ENCODE peak calls at places on chromosomes 3 and 15, in six cellular contexts. M, O, Y, V, X and R are unnamed samples.

GRCh38 chr15:40960926-40961325 is 7.7 kb downstream of the CHAC1 start:
- DNase-seq in M (no peak), O (peak; percentile 80), Y (peak; percentile 65), V (no peak), X (no peak), R (no peak)

GRCh38 chr15:88048759-88049158 is 207.8 kb downstream of the NTRK3 start:
- DNase-seq in M (no peak), O (no peak), Y (no peak), V (no peak), X (no peak), R (no peak)

GRCh38 chr3:131224886-131225550 is 156.6 kb upstream of the NUDT16 start:
- DNase-seq in M (no peak), O (no peak), Y (peak; percentile 5), V (no peak), X (no peak), R (no peak)

GRCh38 chr15:101332061-101332467 is 37.0 kb upstream of the SNRPA1 start:
- DNase-seq in M (peak; percentile 21), O (no peak), Y (no peak), V (no peak), X (no peak), R (no peak)

GRCh38 chr15:76336254-76337046 is at the start of gene ISL2:
- DNase-seq in M (peak; percentile 95), O (peak; percentile 87), Y (peak; percentile 92), V (no peak), X (peak; percentile 95), R (peak; percentile 75)

GRCh38 chr15:50686468-50687301 is at the start of gene TRPM7:
- DNase-seq in M (peak; percentile 92), O (peak; percentile 96), Y (peak; percentile 80), V (peak; percentile 86), X (peak; percentile 93), R (peak; percentile 76)

GRCh38 chr3:128422762-128423524 is 43.7 kb downstream of the DNAJB8 start:
- DNase-seq in M (peak; percentile 44), O (no peak), Y (no peak), V (no peak), X (no peak), R (no peak)

GRCh38 chr3:71195492-71195891 is 388.0 kb downstream of the FOXP1 start:
- DNase-seq in M (no peak), O (no peak), Y (peak; percentile 89), V (no peak), X (no peak), R (no peak)

GRCh38 chr15:58268746-58269145 is 130.6 kb downstream of the AQP9 start:
- DNase-seq in M (no peak), O (no peak), Y (no peak), V (no peak), X (no peak), R (no peak)

GRCh38 chr15:58271410-58271809 is 133.2 kb downstream of the AQP9 start:
- DNase-seq in M (no peak), O (no peak), Y (no peak), V (no peak), X (no peak), R (no peak)

GRCh38 chr15:58269455-58270414 is 131.6 kb downstream of the AQP9 start:
- DNase-seq in M (peak; percentile 76), O (no peak), Y (peak; percentile 72), V (no peak), X (peak; percentile 79), R (peak; percentile 11)

GRCh38 chr15:58264068-58264971 is 126.1 kb downstream of the AQP9 start:
- DNase-seq in M (no peak), O (no peak), Y (no peak), V (no peak), X (no peak), R (no peak)

DNA sequence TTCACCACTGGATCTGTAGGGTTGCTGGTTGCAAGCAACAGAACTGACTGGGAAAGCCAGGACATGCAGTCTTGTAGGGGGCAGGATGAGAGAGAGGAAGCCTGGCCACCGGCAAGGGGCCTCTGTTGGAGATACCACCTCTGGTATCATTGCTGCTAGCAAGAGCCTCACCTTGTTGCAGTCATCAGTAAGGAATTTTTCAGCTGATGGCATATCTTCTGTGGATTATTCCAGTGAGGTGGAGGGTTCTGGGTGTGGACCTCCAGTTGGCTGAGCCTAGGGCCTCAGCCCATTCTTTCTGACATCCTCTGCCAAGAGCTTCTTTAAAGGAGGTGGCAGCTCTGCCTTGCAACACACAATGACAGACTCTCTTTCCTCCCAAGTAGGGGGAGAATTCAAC is 128.8 kb downstream of the AQP9 start:
- DNase-seq in M (no peak), O (no peak), Y (peak; percentile 40), V (no peak), X (no peak), R (no peak)
- H3K27ac ChIP-seq in M (no peak overlapping the region), O (no peak overlapping the region), Y (no peak overlapping the region), V (no peak overlapping the region), X (no peak overlapping the region), R (no peak overlapping the region)

GRCh38 chr3:112350181-112350825 is 17.3 kb downstream of the CD200 start:
- DNase-seq in M (no peak), O (no peak), Y (no peak), V (no peak), X (no peak), R (no peak)

GRCh38 chr3:112352720-112353119 is 19.8 kb downstream of the CD200 start:
- DNase-seq in M (no peak), O (no peak), Y (no peak), V (no peak), X (no peak), R (no peak)

GRCh38 chr3:112353365-112353764 is 20.4 kb downstream of the CD200 start:
- DNase-seq in M (no peak), O (no peak), Y (no peak), V (no peak), X (no peak), R (no peak)

GRCh38 chr3:112351036-112351435 is 18.1 kb downstream of the CD200 start:
- DNase-seq in M (no peak), O (no peak), Y (no peak), V (no peak), X (no peak), R (no peak)

DNA sequence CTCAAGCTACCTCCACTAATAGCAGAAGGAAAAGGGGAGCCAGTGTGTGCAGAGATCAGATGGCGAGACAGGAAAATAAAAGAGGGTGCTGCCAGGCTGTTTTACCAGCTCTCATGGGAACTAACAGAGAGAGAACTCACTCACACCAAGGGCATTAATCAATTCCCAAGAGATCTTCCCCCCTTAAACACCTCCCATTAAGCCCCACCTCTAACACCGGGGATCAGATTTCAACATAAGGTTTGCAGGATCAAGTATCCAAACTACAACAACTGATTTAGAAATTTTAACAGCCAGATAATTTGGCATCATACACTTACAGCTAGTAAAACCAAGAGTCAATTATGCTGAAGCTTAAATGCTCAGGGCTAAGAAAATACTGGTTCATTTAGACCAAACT is 18.9 kb downstream of the CD200 start:
- DNase-seq in M (no peak), O (no peak), Y (no peak), V (no peak), X (peak; percentile 15), R (no peak)
- H3K27ac ChIP-seq in M (peak overlapping the region; percentile 48), O (no peak overlapping the region), Y (no peak overlapping the region), V (no peak overlapping the region), X (no peak overlapping the region), R (no peak overlapping the region)

DNA sequence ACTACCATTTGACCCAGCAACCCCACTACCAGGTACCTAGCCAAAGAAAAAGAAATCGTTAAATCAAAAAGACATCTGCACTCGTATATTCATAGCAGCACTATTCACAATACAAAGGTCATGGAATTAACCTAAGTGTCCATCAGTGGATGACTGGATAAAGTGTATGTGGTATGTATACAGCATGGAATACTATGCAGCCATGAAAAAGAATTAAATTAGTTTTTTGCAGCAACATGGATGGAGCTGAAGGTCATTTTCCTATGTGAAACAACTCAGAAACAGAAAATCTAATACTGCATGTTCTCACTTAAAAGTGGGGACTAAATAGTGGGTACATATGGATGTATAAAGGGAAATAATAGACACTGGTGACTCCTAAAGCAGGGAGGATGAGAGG is 175.2 kb downstream of the ZIC4 start:
- DNase-seq in M (no peak), O (no peak), Y (no peak), V (no peak), X (no peak), R (no peak)
- H3K27ac ChIP-seq in M (no peak overlapping the region), O (no peak overlapping the region), Y (no peak overlapping the region), V (no peak overlapping the region), X (no peak overlapping the region), R (no peak overlapping the region)

DNA sequence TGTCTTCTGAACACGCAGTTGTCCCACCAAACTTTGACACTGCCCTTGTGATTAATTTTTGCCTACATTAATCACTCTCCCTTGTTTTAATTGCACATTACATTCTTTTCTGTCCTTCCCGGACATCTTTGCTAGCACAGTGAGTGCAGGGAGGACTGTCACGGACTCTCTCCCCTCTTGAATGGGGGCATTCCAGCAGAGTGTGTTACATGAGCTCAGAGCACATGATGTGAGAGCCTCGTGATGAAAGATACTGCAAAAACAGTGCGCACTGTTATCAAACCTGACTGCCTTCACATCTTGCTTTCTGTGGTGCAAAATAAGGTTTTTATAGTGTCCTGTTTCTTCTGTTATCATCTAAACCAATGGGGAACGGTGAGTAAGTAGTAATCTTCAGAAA is 167.6 kb downstream of the PGPEP1L start:
- DNase-seq in M (no peak), O (no peak), Y (no peak), V (no peak), X (no peak), R (no peak)
- H3K27ac ChIP-seq in M (no peak overlapping the region), O (no peak overlapping the region), Y (no peak overlapping the region), V (no peak overlapping the region), X (no peak overlapping the region), R (peak overlapping the region; percentile 49)

GRCh38 chr3:40800343-40800742 is 275.6 kb downstream of the ZNF621 start:
- DNase-seq in M (peak; percentile 57), O (no peak), Y (peak; percentile 90), V (no peak), X (no peak), R (no peak)
- H3K27ac ChIP-seq in M (no peak overlapping the region), O (no peak overlapping the region), Y (peak overlapping the region; percentile 29), V (no peak overlapping the region), X (no peak overlapping the region), R (no peak overlapping the region)

GRCh38 chr3:14600856-14601610 is 50.5 kb upstream of the CCDC174 start:
- DNase-seq in M (no peak), O (no peak), Y (no peak), V (no peak), X (no peak), R (no peak)

GRCh38 chr3:14605070-14605469 is 46.5 kb upstream of the CCDC174 start:
- DNase-seq in M (no peak), O (no peak), Y (peak; percentile 39), V (no peak), X (no peak), R (no peak)

GRCh38 chr3:14601692-14602005 is 49.9 kb upstream of the CCDC174 start:
- DNase-seq in M (peak; percentile 78), O (no peak), Y (no peak), V (no peak), X (no peak), R (no peak)

GRCh38 chr3:14602006-14602803 is 49.4 kb upstream of the CCDC174 start:
- DNase-seq in M (peak; percentile 86), O (no peak), Y (peak; percentile 11), V (no peak), X (no peak), R (no peak)

GRCh38 chr3:14602804-14603644 is 48.5 kb upstream of the CCDC174 start:
- DNase-seq in M (peak; percentile 79), O (no peak), Y (peak; percentile 11), V (no peak), X (no peak), R (no peak)
- H3K27ac ChIP-seq in M (no peak overlapping the region), O (no peak overlapping the region), Y (no peak overlapping the region), V (no peak overlapping the region), X (no peak overlapping the region), R (no peak overlapping the region)